ENCODE peak calls at places on chromosomes 2 and 18, in four cellular contexts. S is HepG2, K is GM12878, F is K562. L is an unnamed sample.

GRCh38 chr2:164314148-164314547 is 307.1 kb downstream of the GRB14 start:
- DNase-seq in S (no peak), K (no peak), F (no peak), L (no peak)

GRCh38 chr2:28624798-28625701 is 126.6 kb upstream of the PPP1CB start:
- DNase-seq in F (no peak), K (peak; percentile 21), S (peak; percentile 47), L (no peak)

GRCh38 chr2:122808286-122808969 is 1053.0 kb downstream of the TSN start:
- DNase-seq in F (no peak), S (no peak), K (no peak), L (no peak)

GRCh38 chr2:21438949-21439348 is 315.2 kb downstream of the TDRD15 start:
- DNase-seq in K (no peak), F (peak; percentile 2), S (no peak), L (no peak)

GRCh38 chr2:197500503-197501179 is 462 bp downstream of the HSPE1 start:
- DNase-seq in F (no peak), K (no peak), S (no peak), L (no peak)

GRCh38 chr2:186746584-186746983 is 52.7 kb downstream of the FAM171B start:
- DNase-seq in S (no peak), K (peak; percentile 60), F (no peak), L (no peak)

GRCh38 chr2:26710743-26711456 is 18.4 kb downstream of the KCNK3 start:
- DNase-seq in K (no peak), F (no peak), S (no peak), L (no peak)

GRCh38 chr2:186848873-186849578 is at the start of gene ZSWIM2:
- DNase-seq in S (peak; percentile 19), F (peak; percentile 9), K (no peak), L (peak; percentile 95)

GRCh38 chr2:193517615-193518014 is 1322.9 kb upstream of the TMEFF2 start:
- DNase-seq in F (peak; percentile 41), S (no peak), K (no peak), L (no peak)

GRCh38 chr2:64599469-64599868 is 54.2 kb downstream of the SERTAD2 start:
- DNase-seq in F (peak; percentile 36), S (peak; percentile 23), K (no peak), L (no peak)

GRCh38 chr2:100580474-100581264 is 17.9 kb downstream of the PDCL3 start:
- DNase-seq in F (no peak), S (no peak), K (peak; percentile 48), L (no peak)

GRCh38 chr2:218996937-218997336 is 3.7 kb upstream of the CRYBA2 start:
- DNase-seq in S (no peak), K (no peak), F (no peak), L (no peak)

GRCh38 chr2:42100696-42101585 is 53.1 kb downstream of the PKDCC start:
- DNase-seq in K (no peak), S (no peak), F (no peak), L (peak; percentile 77)

GRCh38 chr2:63790491-63790890 is 51.2 kb upstream of the UGP2 start:
- DNase-seq in S (no peak), F (no peak), K (no peak), L (no peak)

GRCh38 chr2:8408560-8409460 is 273.0 kb upstream of the ID2 start:
- DNase-seq in S (no peak), K (peak; percentile 99), F (no peak), L (no peak)

GRCh38 chr2:38505779-38506178 is 96.9 kb downstream of the HNRNPLL start:
- DNase-seq in F (peak; percentile 23), S (no peak), K (no peak), L (no peak)

GRCh38 chr2:38598991-38599295 is 3.8 kb downstream of the HNRNPLL start:
- DNase-seq in S (peak; percentile 39), F (no peak), K (no peak), L (no peak)

GRCh38 chr18:9366126-9366714 is 31.6 kb downstream of the TWSG1 start:
- DNase-seq in F (no peak), K (no peak), S (no peak), L (peak; percentile 52)

GRCh38 chr18:79200546-79201268 is 131.5 kb downstream of the ATP9B start:
- DNase-seq in F (no peak), S (no peak), K (no peak), L (no peak)

GRCh38 chr2:71811157-71811556 is 336.5 kb downstream of the CYP26B1 start:
- DNase-seq in F (no peak), S (no peak), K (no peak), L (no peak)

GRCh38 chr2:222791946-222792649 is 68.7 kb upstream of the ACSL3 start:
- DNase-seq in K (no peak), S (no peak), F (no peak), L (no peak)

GRCh38 chr2:3914243-3914642 is 210.9 kb downstream of the DCDC2C start:
- DNase-seq in K (no peak), S (no peak), F (no peak), L (no peak)

GRCh38 chr18:32769242-32770180 is 3.3 kb downstream of the KLHL14 start:
- DNase-seq in S (peak; percentile 82), F (no peak), K (no peak), L (peak; percentile 75)

GRCh38 chr2:30225131-30225762 is 6.1 kb upstream of the LBH start:
- DNase-seq in F (no peak), S (no peak), K (no peak), L (no peak)

GRCh38 chr2:40127147-40127546 is 324.7 kb downstream of the SLC8A1 start:
- DNase-seq in S (no peak), K (no peak), F (no peak), L (no peak)

GRCh38 chr2:199596549-199596948 is 138.8 kb upstream of the SATB2 start:
- DNase-seq in F (peak; percentile 41), K (no peak), S (peak; percentile 41), L (no peak)

GRCh38 chr18:48160622-48161021 is 230.2 kb upstream of the SMAD2 start:
- DNase-seq in F (no peak), S (no peak), K (no peak), L (no peak)

GRCh38 chr18:50518787-50519520 is 40.9 kb upstream of the MAPK4 start:
- DNase-seq in K (no peak), F (no peak), S (no peak), L (no peak)

GRCh38 chr18:26312196-26312595 is 86.0 kb downstream of the TAF4B start:
- DNase-seq in S (no peak), K (no peak), F (no peak), L (no peak)

GRCh38 chr18:26304511-26304910 is 78.3 kb downstream of the TAF4B start:
- DNase-seq in F (no peak), K (no peak), S (no peak), L (no peak)

GRCh38 chr18:26307161-26307773 is 81.0 kb downstream of the TAF4B start:
- DNase-seq in S (peak; percentile 35), K (peak; percentile 24), F (peak; percentile 68), L (no peak)

GRCh38 chr18:26309283-26309682 is 83.0 kb downstream of the TAF4B start:
- DNase-seq in K (no peak), S (no peak), F (no peak), L (no peak)
- H3K4me1 ChIP-seq in K (no peaks in the 10 kb centered on the region), S (no peaks in the 10 kb centered on the region), F (no peaks in the 10 kb centered on the region), L (no peaks in the 10 kb centered on the region)

DNA sequence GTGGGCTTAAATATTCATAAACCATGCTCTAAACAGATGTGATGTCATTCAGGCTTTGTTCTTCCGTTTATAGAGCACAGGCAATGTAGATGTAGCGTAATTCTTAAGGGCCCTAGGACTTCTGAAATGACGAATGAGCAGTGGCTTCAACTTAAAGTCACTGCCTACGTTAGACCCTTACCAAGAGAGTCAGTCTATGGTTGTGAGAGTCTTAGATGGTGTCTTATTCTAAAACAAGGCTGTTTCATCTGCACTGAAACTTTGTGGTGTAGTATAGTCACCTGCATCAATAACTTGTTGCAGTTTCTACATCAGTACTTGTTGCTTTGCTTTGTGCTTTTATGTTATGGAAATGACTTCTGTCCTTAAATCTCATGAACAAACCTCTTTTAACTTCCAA is 56.0 kb downstream of the PIK3C3 start:
- DNase-seq in S (no peak), K (peak; percentile 50), F (no peak), L (no peak)
- TF ChIP-seq BRCA1 in S (no peak), K (no peak), F (no peak), L (no peak)

GRCh38 chr2:207970138-207970824 is 55.0 kb downstream of the PLEKHM3 start:
- DNase-seq in S (peak; percentile 65), K (no peak), F (peak; percentile 8), L (no peak)
- TF ChIP-seq EP300 in S (no peak), K (no peak), F (no peak), L (peak; percentile 51)

GRCh38 chr2:226184540-226184939 is 615.1 kb downstream of the IRS1 start:
- DNase-seq in K (no peak), S (no peak), F (no peak), L (no peak)

GRCh38 chr2:226183033-226183432 is 616.6 kb downstream of the IRS1 start:
- DNase-seq in K (no peak), S (no peak), F (no peak), L (no peak)

GRCh38 chr2:226180485-226180884 is 619.1 kb downstream of the IRS1 start:
- DNase-seq in S (no peak), F (no peak), K (no peak), L (no peak)

GRCh38 chr2:226183550-226183949 is 616.1 kb downstream of the IRS1 start:
- DNase-seq in S (no peak), K (no peak), F (no peak), L (no peak)

DNA sequence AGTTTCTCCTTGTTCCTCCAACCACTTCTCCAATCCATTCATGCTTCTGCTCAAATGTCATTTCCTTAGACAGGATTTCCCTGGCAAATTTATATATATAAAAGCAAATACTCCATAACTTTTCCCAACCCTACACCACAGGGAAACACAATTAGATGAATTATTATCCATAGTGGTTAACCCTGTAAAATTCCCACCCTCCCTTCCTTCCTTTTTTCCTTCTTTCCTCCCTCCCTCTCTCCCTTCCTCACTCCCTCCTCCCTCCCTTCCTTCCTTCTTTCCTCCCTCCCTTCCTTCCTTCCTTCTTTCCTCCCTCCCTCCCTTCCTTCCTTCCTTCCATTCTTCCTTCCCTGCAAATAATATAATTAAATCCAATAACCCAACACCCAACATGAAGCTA is 617.7 kb downstream of the IRS1 start:
- DNase-seq in K (no peak), F (no peak), S (no peak), L (no peak)
- H3K4me1 ChIP-seq in K (no peaks in the 10 kb centered on the region), F (no peaks in the 10 kb centered on the region), S (peaks cover 40% of the 10 kb centered on the region), L (peaks cover 5% of the 10 kb centered on the region)

GRCh38 chr18:23998811-23999210 is 15.7 kb upstream of the TTC39C start:
- DNase-seq in S (peak; percentile 68), K (no peak), F (no peak), L (no peak)
- TF ChIP-seq BRCA1 in S (no peak), K (no peak), F (no peak), L (no peak)